ENCODE peak calls at places on chromosomes 13 and 19, in seven cellular contexts. X, Y, W, L, H, J and K are unnamed samples.

GRCh38 chr19:35349614-35350521 is 2.2 kb downstream of the FFAR1 start:
- DNase-seq in L (no peak), X (no peak), Y (no peak), J (no peak), W (peak), H (no peak), K (peak)

GRCh38 chr13:52780092-52780491 is 40.5 kb upstream of the CNMD start:
- DNase-seq in W (no peak), X (no peak), L (no peak), J (no peak), Y (no peak), H (no peak), K (no peak)

GRCh38 chr19:10724573-10725071 is 6.7 kb downstream of the DNM2 start:
- DNase-seq in J (no peak), H (no peak), W (peak), L (no peak), X (no peak), Y (no peak), K (no peak)

GRCh38 chr19:49712397-49712859 is 21.5 kb downstream of the CPT1C start:
- DNase-seq in Y (peak), W (peak), X (peak), H (no peak), J (peak), L (no peak), K (no peak)

GRCh38 chr19:33756177-33756576 is 40.5 kb upstream of the KCTD15 start:
- DNase-seq in Y (no peak), W (no peak), X (no peak), H (no peak), L (no peak), J (no peak), K (no peak)

GRCh38 chr19:54155694-54156093 is 3.8 kb downstream of the LENG1 start:
- DNase-seq in W (no peak), L (no peak), Y (no peak), X (no peak), H (no peak), J (no peak), K (no peak)

GRCh38 chr19:35460608-35461007 is 12.6 kb downstream of the FFAR2 start:
- DNase-seq in W (no peak), J (no peak), X (no peak), Y (no peak), L (no peak), H (no peak), K (no peak)

GRCh38 chr19:31140717-31141116 is 208.5 kb downstream of the TSHZ3 start:
- DNase-seq in Y (no peak), X (no peak), J (no peak), H (no peak), W (no peak), L (no peak), K (no peak)

GRCh38 chr19:29761575-29762225 is 46.6 kb upstream of the C19orf12 start:
- DNase-seq in X (no peak), W (no peak), J (no peak), H (no peak), Y (no peak), L (no peak), K (no peak)

GRCh38 chr19:13079542-13079986 is 23.1 kb downstream of the LYL1 start:
- DNase-seq in W (peak), L (no peak), H (peak), Y (no peak), J (no peak), X (peak), K (no peak)

GRCh38 chr19:48799358-48800300 is 11.2 kb downstream of the BCAT2 start:
- DNase-seq in W (no peak), L (no peak), X (no peak), Y (no peak), J (no peak), H (no peak), K (no peak)

DNA sequence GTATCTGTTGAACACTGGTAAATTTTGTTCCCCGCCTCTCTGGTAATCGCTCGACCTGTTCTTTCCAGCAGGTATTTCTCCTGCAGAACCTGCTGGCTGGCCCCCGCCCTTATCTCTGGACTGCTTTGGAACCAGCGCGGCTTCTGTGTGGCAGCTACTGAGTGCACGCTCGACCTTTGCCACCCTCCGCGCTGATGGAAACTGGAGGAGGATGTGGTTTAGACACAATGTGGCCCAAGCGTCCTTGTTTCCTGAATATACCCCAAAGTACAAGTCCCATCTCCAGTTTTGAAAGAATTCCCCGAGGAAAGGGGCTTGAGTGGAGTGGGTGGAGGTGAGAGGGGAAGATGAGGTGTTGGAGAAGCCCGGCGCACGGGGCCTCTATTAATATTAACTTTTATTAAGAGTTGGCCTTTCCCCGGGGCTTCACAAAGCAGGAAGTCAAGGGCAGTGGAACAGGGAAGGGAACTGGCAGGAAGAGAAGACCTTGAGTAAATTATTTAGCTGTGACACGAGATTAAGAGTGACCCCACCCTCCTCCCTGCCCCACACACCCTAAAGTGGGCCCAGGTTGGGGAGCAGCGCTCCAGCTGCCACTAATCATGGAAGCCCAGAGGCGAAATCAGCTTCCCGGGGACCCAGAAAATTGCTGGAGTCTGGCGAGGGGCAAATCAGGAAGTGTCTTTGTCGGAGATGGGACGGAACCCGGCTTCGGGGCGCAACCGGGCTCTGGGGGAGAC is 16.0 kb downstream of the CDX2 start:
- DNase-seq in Y (peak), J (no peak), W (no peak), L (no peak), H (peak), X (no peak), K (peak)
- H3K27ac ChIP-seq in Y (peak), J (peak), W (no peak), L (no peak), H (peak), X (no peak), K (no peak)

GRCh38 chr19:45994989-45995714 is at the start of gene CCDC61:
- DNase-seq in X (peak), Y (peak), W (peak), L (peak), J (peak), H (peak), K (peak)
- TF ChIP-seq POLR2A in X (peak), Y (peak), W (peak), L (peak), J (peak), H (peak), K (peak)

GRCh38 chr13:106122234-106122633 is 413.2 kb downstream of the EFNB2 start:
- DNase-seq in X (no peak), L (no peak), J (no peak), W (no peak), Y (no peak), H (no peak), K (no peak)
- H3K27ac ChIP-seq in X (no peak), L (no peak), J (no peak), W (no peak), Y (no peak), H (no peak), K (no peak)

GRCh38 chr13:114067381-114067885 is 65.0 kb downstream of the RASA3 start:
- DNase-seq in W (no peak), J (no peak), H (no peak), X (peak), L (no peak), Y (no peak), K (peak)
- TF ChIP-seq POLR2A in W (no peak), J (no peak), H (no peak), X (no peak), L (no peak), Y (no peak), K (no peak)

GRCh38 chr13:44989071-44989889 is at the start of the genes GPALPP1 and NUFIP1:
- DNase-seq in W (peak), J (peak), Y (peak), X (peak), H (peak), L (peak), K (peak)

GRCh38 chr13:44989941-44990340 is 603 bp downstream of the GPALPP1 start:
- DNase-seq in X (no peak), J (no peak), H (no peak), L (no peak), W (no peak), Y (no peak), K (no peak)
- H3K27ac ChIP-seq in X (peak), J (peak), H (peak), L (peak), W (peak), Y (peak), K (peak)

DNA sequence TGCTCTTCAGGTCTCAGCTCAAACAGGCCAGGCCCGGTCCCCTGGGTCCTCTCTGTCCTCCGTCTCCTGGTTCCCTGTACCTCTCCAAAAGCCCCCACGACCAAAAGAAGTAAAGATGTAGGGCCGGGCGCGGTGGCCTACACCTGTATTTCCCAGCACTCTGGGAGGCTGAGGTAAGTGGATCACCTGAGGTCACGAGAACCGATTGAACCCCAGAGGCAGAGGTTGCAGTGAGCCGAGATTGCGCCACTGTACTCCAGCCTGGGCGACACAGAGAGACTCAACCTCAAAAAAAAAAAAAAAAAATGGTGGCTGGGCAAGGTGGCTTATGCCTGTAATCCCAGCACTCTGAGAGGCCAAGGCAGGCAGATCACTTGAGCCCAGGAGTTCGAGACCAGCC is 22.0 kb upstream of the BCL3 start:
- DNase-seq in Y (no peak), W (no peak), J (no peak), L (no peak), H (no peak), X (no peak), K (peak)
- TF ChIP-seq POLR2A in Y (no peak), W (no peak), J (no peak), L (no peak), H (no peak), X (no peak), K (no peak)

DNA sequence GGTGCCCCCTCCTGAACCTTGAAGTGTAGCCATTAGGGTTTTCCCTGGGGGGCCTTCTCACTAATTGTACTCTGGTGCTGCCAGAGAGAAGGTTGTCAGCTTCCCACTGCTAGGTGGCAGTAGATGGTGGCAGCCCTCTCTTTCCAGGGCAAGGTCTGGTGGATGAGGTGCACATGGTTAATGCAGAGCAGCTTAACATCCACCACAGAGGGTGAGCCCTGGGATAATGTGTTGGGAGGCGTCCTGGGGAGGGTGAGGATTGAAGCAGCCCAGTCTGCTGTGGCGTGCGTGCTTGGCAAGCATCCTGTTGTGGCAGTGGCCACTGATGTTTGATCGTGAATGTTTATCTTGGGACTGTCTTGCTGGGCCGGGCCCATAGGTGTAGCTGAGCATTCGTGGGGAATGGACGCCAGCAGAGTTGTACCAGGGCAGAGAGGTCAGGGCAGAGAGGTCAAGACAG is 5.8 kb downstream of the EGLN2 start:
- DNase-seq in H (peak), X (peak), Y (no peak), L (peak), J (no peak), W (no peak), K (no peak)
- H3K27ac ChIP-seq in H (peak), X (peak), Y (peak), L (peak), J (peak), W (peak), K (peak)

GRCh38 chr13:19861762-19862161 is 1.7 kb downstream of the ZMYM5 start:
- DNase-seq in J (no peak), H (no peak), X (no peak), W (no peak), L (no peak), Y (no peak), K (no peak)

GRCh38 chr13:19863323-19864017 is at the start of gene ZMYM5:
- DNase-seq in X (peak), H (peak), Y (peak), W (peak), J (peak), L (peak), K (peak)

GRCh38 chr13:19864018-19864338 is 529 bp upstream of the ZMYM5 start:
- DNase-seq in H (peak), Y (peak), X (peak), L (peak), W (peak), J (no peak), K (peak)

GRCh38 chr13:19862511-19863313 is 737 bp downstream of the ZMYM5 start:
- DNase-seq in H (peak), X (peak), W (peak), L (peak), Y (peak), J (peak), K (peak)

GRCh38 chr13:19864339-19865309 is 1.2 kb upstream of the ZMYM5 start:
- DNase-seq in Y (peak), H (peak), J (peak), L (peak), W (peak), X (peak), K (peak)
- TF ChIP-seq POLR2A in Y (no peak), H (no peak), J (no peak), L (no peak), W (peak), X (no peak), K (peak)

GRCh38 chr13:39603424-39603947 is 493 bp upstream of the LHFPL6 start:
- DNase-seq in H (no peak), Y (peak), W (no peak), J (no peak), L (peak), X (peak), K (no peak)
- H3K27ac ChIP-seq in H (peak), Y (peak), W (no peak), J (peak), L (peak), X (peak), K (peak)

DNA sequence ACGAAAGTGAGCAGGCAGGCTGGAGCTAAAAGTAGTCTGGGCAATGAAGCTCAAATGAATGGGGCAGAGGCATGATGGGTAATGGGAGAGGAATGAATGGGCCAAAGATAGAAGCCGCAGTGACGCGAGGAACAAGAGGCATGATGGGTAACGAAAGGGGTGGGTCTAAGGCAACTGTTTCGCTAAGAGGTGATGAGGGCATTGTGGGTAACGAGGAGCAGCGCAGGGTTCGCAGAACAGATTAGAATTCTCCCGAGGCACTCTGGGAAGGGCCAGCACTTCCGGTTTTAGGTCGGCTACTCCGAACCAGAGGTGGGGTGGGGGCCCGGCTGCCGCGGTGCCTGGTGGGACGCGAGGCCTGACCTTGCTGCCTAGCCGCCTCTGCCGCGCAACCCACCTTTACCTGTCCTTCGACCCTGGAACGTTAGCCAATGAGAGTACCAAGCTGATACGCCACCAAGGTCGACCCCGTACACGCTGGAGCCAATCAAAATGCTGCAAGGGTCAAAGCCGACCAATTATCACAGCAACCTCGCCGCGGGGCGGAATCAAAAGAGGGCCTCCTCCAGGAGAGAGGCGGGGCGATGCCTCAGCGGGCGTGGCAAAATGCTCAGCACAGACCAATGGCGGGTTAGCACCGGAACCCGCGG is 563 bp upstream of the TOMM40 start:
- DNase-seq in X (no peak), L (peak), H (no peak), W (peak), J (peak), Y (peak), K (no peak)
- TF ChIP-seq POLR2A in X (peak), L (peak), H (no peak), W (peak), J (no peak), Y (peak), K (no peak)